ENCODE peak calls at places on chromosomes 4 and X, in four cellular contexts. Q is transverse colon, G is prostate gland, E is GM23248. T is an unnamed sample.

GRCh38 chrX:9249452-9249851 is 215.4 kb upstream of the TBL1X start:
- DNase-seq in Q (no peak), G (no peak), E (no peak), T (no peak)

GRCh38 chr4:104129243-104129642 is 365.5 kb downstream of the CXXC4 start:
- DNase-seq in Q (no peak), G (no peak), E (no peak), T (no peak)

GRCh38 chr4:7647932-7648812 is 213.4 kb upstream of the PSAPL1 start:
- DNase-seq in Q (no peak), G (no peak), E (peak; percentile 58), T (no peak)

GRCh38 chrX:3713225-3713936 is at the start of gene PRKX:
- DNase-seq in Q (peak; percentile 78), G (peak; percentile 31), E (peak; percentile 65), T (peak; percentile 64)

GRCh38 chr4:56671373-56671772 is 9.7 kb downstream of the HOPX start:
- DNase-seq in Q (no peak), G (no peak), E (no peak), T (no peak)

GRCh38 chr4:133385161-133385954 is 236.3 kb downstream of the PCDH10 start:
- DNase-seq in Q (no peak), G (no peak), E (no peak), T (no peak)

GRCh38 chrX:17655232-17656034 is 81.9 kb upstream of the SCML1 start:
- DNase-seq in Q (no peak), G (no peak), E (peak; percentile 33), T (peak; percentile 2)

GRCh38 chr4:119184128-119184527 is 28.4 kb upstream of the USP53 start:
- DNase-seq in Q (peak; percentile 69), G (no peak), E (no peak), T (no peak)

GRCh38 chr4:88276952-88277710 is 7.2 kb downstream of the PPM1K start:
- DNase-seq in Q (no peak), G (no peak), E (no peak), T (no peak)

GRCh38 chrX:136047969-136048368 is 62.7 kb downstream of the SLC9A6 start:
- DNase-seq in Q (no peak), G (no peak), E (peak; percentile 82), T (no peak)

GRCh38 chr4:68348577-68348976 is 1.3 kb downstream of the YTHDC1 start:
- DNase-seq in Q (no peak), G (no peak), E (peak; percentile 26), T (peak; percentile 7)

GRCh38 chr4:15729910-15730533 is 27.2 kb downstream of the BST1 start:
- DNase-seq in Q (no peak), G (peak; percentile 27), E (peak; percentile 62), T (peak; percentile 58)

GRCh38 chr4:144578681-144579080 is 67.3 kb upstream of the HHIP start:
- DNase-seq in Q (no peak), G (no peak), E (peak; percentile 46), T (no peak)

GRCh38 chrX:133335027-133335426 is 80.3 kb downstream of the GPC4 start:
- DNase-seq in Q (peak; percentile 13), G (peak; percentile 8), E (peak; percentile 57), T (peak; percentile 0)

DNA sequence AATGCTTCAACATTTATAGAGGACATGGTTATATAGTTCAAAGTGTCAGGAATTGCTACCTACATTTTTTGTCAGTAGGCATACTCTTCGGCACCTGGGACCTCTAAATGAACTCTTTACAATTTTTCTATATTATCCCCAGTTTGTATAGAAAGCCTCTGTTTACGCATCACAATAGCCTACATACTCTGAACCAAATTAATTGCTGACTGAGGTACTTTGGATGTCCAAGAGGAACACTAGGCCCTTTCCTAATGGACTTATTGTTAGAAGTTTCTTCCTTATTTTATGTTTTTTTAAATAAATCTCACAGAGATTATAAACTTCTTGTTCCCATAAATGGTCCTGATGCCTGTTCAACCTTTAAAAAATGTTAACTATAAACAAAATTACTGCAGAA is 8.4 kb upstream of the AFF2 start:
- DNase-seq in Q (no peak), G (no peak), E (no peak), T (no peak)
- H3K4me3 ChIP-seq in Q (no peak overlapping the region), G (no peak overlapping the region), E (no peak overlapping the region), T (no peak overlapping the region)

GRCh38 chr4:146654976-146655761 is 16.5 kb downstream of the POU4F2 start:
- DNase-seq in Q (no peak), G (no peak), E (peak; percentile 47), T (no peak)
- H3K27me3 ChIP-seq in Q (peaks cover 77% of the 10 kb centered on the region), G (peaks cover 10% of the 10 kb centered on the region), E (peaks cover 55% of the 10 kb centered on the region), T (peaks cover 59% of the 10 kb centered on the region)

GRCh38 chr4:40187386-40187913 is 9.4 kb upstream of the RHOH start:
- DNase-seq in Q (no peak), G (no peak), E (no peak), T (no peak)
- H3K4me1 ChIP-seq in Q (peaks cover 5% of the 10 kb centered on the region), G (peaks cover 3% of the 10 kb centered on the region), E (peaks cover 24% of the 10 kb centered on the region), T (peaks cover 26% of the 10 kb centered on the region)

DNA sequence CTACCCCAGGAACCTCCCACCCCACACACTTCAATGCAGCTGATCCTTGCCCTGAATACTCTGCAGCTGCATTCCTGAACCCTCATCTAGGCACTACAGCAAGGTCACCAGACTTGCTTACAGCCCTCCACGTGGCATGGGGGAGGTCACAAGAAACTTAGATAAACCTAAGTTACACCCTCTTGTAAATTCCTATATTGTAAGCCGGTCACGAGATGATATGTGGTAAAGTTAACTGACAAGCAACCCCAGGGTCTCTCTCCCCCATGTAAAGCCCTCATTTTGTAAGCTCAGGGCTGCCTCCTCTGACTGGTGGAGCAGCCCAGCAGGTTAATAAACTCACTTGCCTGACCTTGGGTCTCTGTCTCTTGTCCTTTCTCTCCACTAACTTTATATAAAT is 570.7 kb downstream of the PCDH7 start:
- DNase-seq in Q (no peak), G (no peak), E (no peak), T (no peak)
- H3K4me3 ChIP-seq in Q (no peak overlapping the region), G (no peak overlapping the region), E (no peak overlapping the region), T (no peak overlapping the region)